ENCODE peak calls at places on chromosomes 11 and 22, in ten cellular contexts. C, O, M, Y, V, A, T, E, D and I are unnamed samples.
A peak's percentile ranks its signal among the peaks of the same experiment; 100 is the strongest.

GRCh38 chr22:44801476-44801875 is 49.1 kb downstream of the ARHGAP8 start:
- DNase-seq in D (peak; percentile 48), C (no peak), A (no peak), T (no peak), M (no peak), Y (no peak), O (no peak), V (no peak), E (no peak), I (no peak)

GRCh38 chr11:12179019-12179418 is 68.6 kb downstream of the MICAL2 start:
- DNase-seq in E (no peak), Y (no peak), C (peak; percentile 33), M (no peak), D (no peak), O (peak; percentile 80), A (no peak), T (no peak), V (no peak), I (peak; percentile 80)

GRCh38 chr11:123434262-123434661 is 4.2 kb downstream of the GRAMD1B start:
- DNase-seq in T (peak; percentile 22), M (no peak), E (no peak), A (no peak), V (peak; percentile 79), C (no peak), D (no peak), Y (no peak), O (no peak), I (no peak)

GRCh38 chr11:9626778-9627394 is 37.0 kb upstream of the SWAP70 start:
- DNase-seq in E (no peak), D (no peak), M (no peak), A (no peak), T (no peak), C (no peak), V (no peak), Y (peak; percentile 43), O (no peak), I (no peak)

GRCh38 chr22:24592846-24593809 is at the start of gene LRRC75B:
- DNase-seq in T (peak; percentile 85), M (peak; percentile 66), O (peak; percentile 96), V (peak; percentile 81), C (peak; percentile 92), A (peak; percentile 94), E (no peak), D (peak; percentile 96), Y (peak; percentile 91), I (peak; percentile 94)

GRCh38 chr22:45911601-45912271 is 65.2 kb downstream of the WNT7B start:
- DNase-seq in O (no peak), D (peak; percentile 89), M (no peak), C (no peak), V (no peak), A (no peak), E (no peak), Y (peak; percentile 55), T (no peak), I (peak; percentile 90)

GRCh38 chr11:44731685-44732411 is 5.1 kb downstream of the TSPAN18 start:
- DNase-seq in A (no peak), O (no peak), C (no peak), T (no peak), V (no peak), Y (no peak), E (no peak), M (no peak), D (no peak), I (no peak)

GRCh38 chr22:43129426-43130425 is 13.5 kb downstream of the MCAT start:
- DNase-seq in V (no peak), O (no peak), M (no peak), A (no peak), C (no peak), T (no peak), Y (no peak), D (no peak), E (no peak), I (no peak)

GRCh38 chr11:112005422-112006094 is 19.6 kb upstream of the DLAT start:
- DNase-seq in C (no peak), A (no peak), Y (no peak), O (peak; percentile 81), T (no peak), E (no peak), M (no peak), D (no peak), V (no peak), I (no peak)

GRCh38 chr11:66056541-66056940 is 4.4 kb downstream of the SF3B2 start:
- DNase-seq in C (no peak), V (no peak), D (no peak), O (no peak), M (no peak), Y (no peak), A (no peak), E (no peak), T (no peak), I (no peak)
- H3K36me3 ChIP-seq in C (peaks cover 56% of the 10 kb centered on the region), V (peaks cover 59% of the 10 kb centered on the region), D (peaks cover 44% of the 10 kb centered on the region), O (peaks cover 41% of the 10 kb centered on the region), M (peaks cover 74% of the 10 kb centered on the region), Y (peaks cover 80% of the 10 kb centered on the region), A (peaks cover 78% of the 10 kb centered on the region), E (peaks cover 67% of the 10 kb centered on the region), T (peaks cover 55% of the 10 kb centered on the region), I (peaks cover 76% of the 10 kb centered on the region)

GRCh38 chr22:49780281-49780991 is 47.2 kb downstream of the BRD1 start:
- DNase-seq in M (no peak), Y (no peak), O (no peak), E (no peak), V (no peak), D (peak; percentile 79), C (no peak), T (no peak), A (no peak), I (no peak)
- H3K36me3 ChIP-seq in M (peaks cover 31% of the 10 kb centered on the region), Y (peaks cover 52% of the 10 kb centered on the region), O (peaks cover 16% of the 10 kb centered on the region), E (peaks cover 23% of the 10 kb centered on the region), V (peaks cover 2% of the 10 kb centered on the region), D (peaks cover 22% of the 10 kb centered on the region), C (peaks cover 16% of the 10 kb centered on the region), T (peaks cover 64% of the 10 kb centered on the region), A (peaks cover 67% of the 10 kb centered on the region), I (peaks cover 58% of the 10 kb centered on the region)

DNA sequence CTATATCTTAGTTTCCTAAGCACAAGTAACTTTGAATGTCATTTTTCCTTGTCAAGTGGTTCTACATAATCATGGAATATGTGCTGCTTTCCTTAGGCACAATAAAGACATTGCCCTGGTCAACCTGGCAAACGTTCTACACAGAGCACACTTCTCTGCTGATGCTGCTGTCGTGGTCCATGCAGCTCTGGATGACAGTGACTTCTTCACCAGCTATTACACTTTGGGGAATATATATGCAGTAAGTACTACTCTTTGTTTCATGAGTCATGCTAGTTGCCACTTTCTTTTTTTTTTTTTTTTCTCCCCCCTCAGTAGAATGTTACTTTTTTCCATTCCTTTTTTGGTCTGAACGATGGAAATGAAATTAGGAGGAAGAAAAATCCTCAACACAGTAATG is 38.5 kb downstream of the TTC17 start:
- DNase-seq in A (no peak), T (peak; percentile 3), C (no peak), M (no peak), O (no peak), E (no peak), V (no peak), Y (no peak), D (no peak), I (no peak)
- H3K36me3 ChIP-seq in A (peaks cover 90% of the 10 kb centered on the region), T (peaks cover 41% of the 10 kb centered on the region), C (peaks cover 57% of the 10 kb centered on the region), M (peaks cover 35% of the 10 kb centered on the region), O (peaks cover 4% of the 10 kb centered on the region), E (peaks cover 42% of the 10 kb centered on the region), V (peaks cover 55% of the 10 kb centered on the region), Y (peaks cover 80% of the 10 kb centered on the region), D (peaks cover 23% of the 10 kb centered on the region), I (peaks cover 93% of the 10 kb centered on the region)

DNA sequence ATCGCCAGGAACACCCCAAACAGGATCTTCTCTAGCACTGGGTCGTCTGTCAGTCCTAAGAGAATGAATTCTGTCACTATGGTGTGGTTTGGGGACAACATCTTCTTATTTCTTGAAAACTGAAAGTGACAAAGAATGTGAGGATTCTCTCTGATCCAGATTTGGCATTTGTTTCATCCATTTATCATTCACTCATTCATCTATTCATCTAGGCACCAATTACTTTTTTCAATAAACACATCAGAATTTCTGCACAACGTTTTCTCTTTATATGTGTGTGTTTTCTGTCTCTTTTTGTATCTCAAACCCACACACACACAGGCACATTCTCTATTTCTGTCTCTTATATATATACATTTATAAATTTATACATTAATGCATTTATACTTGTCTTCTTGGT is at the start of gene OR5M10:
- DNase-seq in Y (no peak), A (no peak), C (no peak), T (no peak), M (no peak), V (no peak), O (no peak), D (no peak), E (no peak), I (no peak)
- H3K36me3 ChIP-seq in Y (no peaks in the 10 kb centered on the region), A (no peaks in the 10 kb centered on the region), C (no peaks in the 10 kb centered on the region), T (no peaks in the 10 kb centered on the region), M (no peaks in the 10 kb centered on the region), V (no peaks in the 10 kb centered on the region), O (no peaks in the 10 kb centered on the region), D (no peaks in the 10 kb centered on the region), E (no peaks in the 10 kb centered on the region), I (no peaks in the 10 kb centered on the region)

GRCh38 chr22:39408173-39408572 is 8.6 kb downstream of the TAB1 start:
- DNase-seq in C (no peak), D (no peak), O (no peak), E (no peak), M (no peak), Y (no peak), T (no peak), V (no peak), A (no peak), I (no peak)
- H3K36me3 ChIP-seq in C (no peaks in the 10 kb centered on the region), D (no peaks in the 10 kb centered on the region), O (no peaks in the 10 kb centered on the region), E (no peaks in the 10 kb centered on the region), M (no peaks in the 10 kb centered on the region), Y (no peaks in the 10 kb centered on the region), T (peaks cover 2% of the 10 kb centered on the region), V (no peaks in the 10 kb centered on the region), A (no peaks in the 10 kb centered on the region), I (peaks cover 6% of the 10 kb centered on the region)

GRCh38 chr11:119284344-119285157 is 32.4 kb downstream of the MCAM start:
- DNase-seq in C (peak; percentile 55), M (no peak), D (no peak), A (no peak), E (no peak), V (peak; percentile 71), O (no peak), T (peak; percentile 47), Y (no peak), I (no peak)
- H3K36me3 ChIP-seq in C (peaks cover 26% of the 10 kb centered on the region), M (peaks cover 23% of the 10 kb centered on the region), D (peaks cover 2% of the 10 kb centered on the region), A (peaks cover 46% of the 10 kb centered on the region), E (peaks cover 19% of the 10 kb centered on the region), V (peaks cover 3% of the 10 kb centered on the region), O (peaks cover 6% of the 10 kb centered on the region), T (peaks cover 32% of the 10 kb centered on the region), Y (peaks cover 52% of the 10 kb centered on the region), I (peaks cover 47% of the 10 kb centered on the region)

DNA sequence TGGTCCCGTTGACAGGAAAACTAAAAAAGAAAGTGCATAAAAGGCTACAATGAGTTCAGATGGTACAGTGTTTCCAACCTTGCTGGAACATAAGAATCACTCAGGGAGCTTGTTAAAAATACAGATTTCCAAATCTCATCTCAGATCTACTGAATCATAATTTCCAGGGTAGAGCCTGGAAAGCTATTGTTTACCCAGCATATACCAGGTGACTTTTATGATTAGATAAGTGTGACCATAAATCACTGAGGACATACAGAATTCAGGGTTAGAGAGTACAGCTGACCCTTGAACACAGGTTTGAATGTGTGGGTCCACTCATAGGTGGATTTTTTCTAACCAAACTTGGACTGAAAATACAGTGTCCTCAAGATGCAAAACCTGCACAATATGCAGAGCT is 11.9 kb downstream of the SAAL1 start:
- DNase-seq in T (no peak), D (no peak), C (no peak), O (no peak), V (no peak), M (no peak), A (no peak), E (no peak), Y (no peak), I (no peak)
- H3K36me3 ChIP-seq in T (peaks cover 28% of the 10 kb centered on the region), D (peaks cover 9% of the 10 kb centered on the region), C (peaks cover 43% of the 10 kb centered on the region), O (no peaks in the 10 kb centered on the region), V (peaks cover 49% of the 10 kb centered on the region), M (peaks cover 33% of the 10 kb centered on the region), A (peaks cover 75% of the 10 kb centered on the region), E (peaks cover 38% of the 10 kb centered on the region), Y (peaks cover 84% of the 10 kb centered on the region), I (peaks cover 75% of the 10 kb centered on the region)